ENCODE peak calls at places on chromosomes 6 and 20, in seven cellular contexts. P is H1, V is fibroblast of lung, R is IMR-90, Y is endodermal cell, C is spleen, U is uterus. F is an unnamed sample.

GRCh38 chr6:170250451-170250850 is 40.4 kb downstream of the DLL1 start:
- DNase-seq in P (no peak), V (no peak), R (no peak), Y (no peak), C (no peak), U (no peak), F (no peak)

GRCh38 chr6:45533394-45533793 is 155.7 kb upstream of the SUPT3H start:
- DNase-seq in P (no peak), V (no peak), R (peak), Y (no peak), C (no peak), U (no peak), F (peak)

GRCh38 chr6:48564036-48564820 is 453.2 kb upstream of the PTCHD4 start:
- DNase-seq in P (no peak), V (no peak), R (no peak), Y (peak), C (no peak), U (no peak), F (no peak)

GRCh38 chr6:44400572-44400971 is 13.1 kb downstream of the CDC5L start:
- DNase-seq in P (no peak), V (no peak), R (no peak), Y (no peak), C (no peak), U (no peak), F (no peak)

GRCh38 chr6:46010771-46011170 is 4.9 kb downstream of the CLIC5 start:
- DNase-seq in P (no peak), V (no peak), R (no peak), Y (no peak), C (no peak), U (no peak), F (no peak)

GRCh38 chr20:31721408-31722332 is 998 bp downstream of the BCL2L1 start:
- DNase-seq in P (no peak), V (no peak), R (no peak), Y (peak), C (peak), U (peak), F (no peak)

GRCh38 chr6:125121894-125122293 is 31.7 kb upstream of the TPD52L1 start:
- DNase-seq in P (no peak), V (no peak), R (no peak), Y (no peak), C (no peak), U (no peak), F (no peak)

GRCh38 chr20:37408202-37408929 is 62.4 kb downstream of the SRC start:
- DNase-seq in P (no peak), V (no peak), R (no peak), Y (peak), C (no peak), U (no peak), F (no peak)

GRCh38 chr6:164021589-164022290 is 607.2 kb downstream of the QKI start:
- DNase-seq in P (no peak), V (no peak), R (no peak), Y (no peak), C (no peak), U (no peak), F (no peak)

GRCh38 chr6:22444335-22444734 is 125.0 kb upstream of the HDGFL1 start:
- DNase-seq in P (no peak), V (peak), R (peak), Y (no peak), C (no peak), U (no peak), F (peak)

GRCh38 chr6:107698146-107698545 is 126.0 kb downstream of the SCML4 start:
- DNase-seq in P (no peak), V (peak), R (peak), Y (peak), C (no peak), U (no peak), F (peak)

GRCh38 chr20:47453167-47453782 is 48.4 kb upstream of the NCOA3 start:
- DNase-seq in P (no peak), V (peak), R (peak), Y (no peak), C (no peak), U (no peak), F (peak)

GRCh38 chr6:25279748-25280616 is 808 bp downstream of the CARMIL1 start:
- DNase-seq in P (peak), V (no peak), R (no peak), Y (peak), C (no peak), U (peak), F (peak)

GRCh38 chr6:107080036-107080435 is 35.3 kb downstream of the BEND3 start:
- DNase-seq in P (no peak), V (no peak), R (no peak), Y (peak), C (no peak), U (no peak), F (no peak)

GRCh38 chr6:109117346-109118035 is 22.2 kb downstream of the CEP57L1 start:
- DNase-seq in P (no peak), V (no peak), R (no peak), Y (no peak), C (no peak), U (no peak), F (peak)

GRCh38 chr6:112081569-112081968 is 5.7 kb downstream of the TUBE1 start:
- DNase-seq in P (no peak), V (no peak), R (no peak), Y (no peak), C (no peak), U (no peak), F (no peak)

GRCh38 chr6:39821739-39822532 is 29.8 kb downstream of the DAAM2 start:
- DNase-seq in P (no peak), V (no peak), R (no peak), Y (peak), C (no peak), U (peak), F (no peak)

GRCh38 chr6:54737247-54737646 is 109.3 kb upstream of the FAM83B start:
- DNase-seq in P (peak), V (no peak), R (no peak), Y (peak), C (no peak), U (no peak), F (no peak)

GRCh38 chr6:79224005-79224404 is 10.5 kb downstream of the HMGN3 start:
- DNase-seq in P (no peak), V (no peak), R (no peak), Y (no peak), C (no peak), U (no peak), F (no peak)

GRCh38 chr20:62824476-62825287 is 7.8 kb downstream of the COL9A3 start:
- DNase-seq in P (no peak), V (peak), R (no peak), Y (peak), C (no peak), U (no peak), F (peak)

GRCh38 chr6:3748208-3748701 is 3.3 kb downstream of the PXDC1 start:
- DNase-seq in P (no peak), V (peak), R (peak), Y (peak), C (no peak), U (peak), F (peak)

DNA sequence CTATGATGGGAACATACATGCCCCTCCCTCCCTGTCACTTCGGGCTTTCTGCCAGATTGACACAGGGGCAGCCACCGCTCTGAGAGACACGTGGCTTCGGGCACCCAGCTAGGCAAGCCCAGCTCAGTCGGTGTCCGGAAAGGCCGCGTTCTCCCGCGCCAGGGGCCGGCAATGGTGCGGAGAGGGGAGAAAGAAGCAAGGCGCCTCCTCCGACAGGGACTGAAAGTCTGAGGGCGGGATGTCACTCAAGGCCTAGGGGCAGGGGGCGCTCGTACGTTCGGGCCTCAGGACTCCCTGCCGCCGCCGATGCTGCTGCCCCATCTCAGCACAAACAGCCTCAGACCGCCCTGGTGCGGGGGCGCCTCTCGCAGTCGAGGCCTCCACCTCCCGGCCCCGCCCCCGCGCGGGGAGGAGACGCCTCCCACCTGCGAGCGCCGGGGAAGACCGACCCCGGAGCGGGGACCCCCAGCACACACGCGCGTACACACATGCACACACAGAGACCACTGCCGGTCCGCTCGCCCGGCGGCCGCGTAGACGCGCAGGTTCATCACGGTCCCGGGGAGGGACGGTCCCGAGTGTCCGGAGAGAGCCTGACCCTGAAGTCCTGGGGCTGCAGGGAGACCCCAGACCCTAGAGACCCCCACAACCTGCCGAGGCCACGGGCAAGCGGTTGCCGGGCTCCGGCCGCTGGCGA is 1.9 kb downstream of the GRM4 start:
- DNase-seq in P (no peak), V (peak), R (no peak), Y (peak), C (peak), U (peak), F (peak)
- TF ChIP-seq CTCF in P (peak), V (no peak), R (no peak), Y (peak), C (no peak), U (no peak), F (no peak)

GRCh38 chr6:38021571-38021970 is 202.0 kb downstream of the ZFAND3 start:
- DNase-seq in P (no peak), V (no peak), R (no peak), Y (no peak), C (no peak), U (no peak), F (no peak)
- H3K4me3 ChIP-seq in P (no peak), V (no peak), R (no peak), Y (no peak), C (no peak), U (no peak), F (no peak)

GRCh38 chr6:5401845-5402738 is 140.8 kb downstream of the FARS2 start:
- DNase-seq in P (no peak), V (no peak), R (peak), Y (no peak), C (no peak), U (no peak), F (peak)
- TF ChIP-seq CTCF in P (peak), V (peak), R (peak), Y (peak), C (no peak), U (no peak), F (peak)

GRCh38 chr6:142907017-142907470 is 37.9 kb downstream of the HIVEP2 start:
- DNase-seq in P (no peak), V (no peak), R (no peak), Y (no peak), C (no peak), U (no peak), F (no peak)
- H3K4me3 ChIP-seq in P (no peak), V (no peak), R (no peak), Y (no peak), C (no peak), U (no peak), F (no peak)

GRCh38 chr6:18493421-18493891 is 106.3 kb downstream of the RNF144B start:
- DNase-seq in P (no peak), V (no peak), R (no peak), Y (no peak), C (no peak), U (no peak), F (peak)

GRCh38 chr6:18492957-18493356 is 105.8 kb downstream of the RNF144B start:
- DNase-seq in P (no peak), V (no peak), R (no peak), Y (no peak), C (no peak), U (no peak), F (no peak)

GRCh38 chr6:18489335-18489734 is 102.2 kb downstream of the RNF144B start:
- DNase-seq in P (no peak), V (peak), R (no peak), Y (no peak), C (no peak), U (no peak), F (no peak)

GRCh38 chr6:18488526-18489270 is 101.5 kb downstream of the RNF144B start:
- DNase-seq in P (no peak), V (peak), R (peak), Y (no peak), C (no peak), U (no peak), F (peak)

GRCh38 chr6:18491303-18492090 is 104.3 kb downstream of the RNF144B start:
- DNase-seq in P (no peak), V (peak), R (no peak), Y (no peak), C (no peak), U (no peak), F (peak)
- TF ChIP-seq CTCF in P (no peak), V (no peak), R (no peak), Y (no peak), C (no peak), U (no peak), F (peak)

GRCh38 chr6:34958748-34959147 is 69.7 kb downstream of the ANKS1A start:
- DNase-seq in P (no peak), V (no peak), R (no peak), Y (no peak), C (no peak), U (no peak), F (no peak)
- H3K4me3 ChIP-seq in P (no peak), V (no peak), R (no peak), Y (no peak), C (no peak), U (no peak), F (no peak)

GRCh38 chr6:5078121-5078695 is 6.9 kb upstream of the PPP1R3G start:
- DNase-seq in P (no peak), V (no peak), R (no peak), Y (no peak), C (no peak), U (no peak), F (peak)
- TF ChIP-seq CTCF in P (peak), V (peak), R (no peak), Y (peak), C (no peak), U (no peak), F (peak)